ENCODE peak calls at places on chromosomes 2 and 18, in five cellular contexts. L is mammary epithelial cell, W is cardiac muscle cell, M is psoas muscle, N is upper lobe of right lung. G is an unnamed sample. For H3K36me3 and H3K4me1, the result is how much of the 10 kb centered on the place peaks cover.

GRCh38 chr18:62829936-62830335 is 114.6 kb downstream of the PHLPP1 start:
- DNase-seq in L (no peak), W (no peak), M (no peak), N (no peak), G (no peak)

GRCh38 chr2:102843759-102844443 is 82.1 kb downstream of the TMEM182 start:
- DNase-seq in L (no peak), W (no peak), M (no peak), N (no peak), G (no peak)

GRCh38 chr2:46848446-46848845 is 67.2 kb downstream of the MCFD2 start:
- DNase-seq in L (no peak), W (no peak), M (peak), N (no peak), G (no peak)

GRCh38 chr2:176682278-176682677 is 413.0 kb downstream of the MTX2 start:
- DNase-seq in L (no peak), W (peak), M (no peak), N (no peak), G (no peak)

GRCh38 chr18:3688682-3689081 is 238.7 kb downstream of the TGIF1 start:
- DNase-seq in L (peak), W (peak), M (no peak), N (no peak), G (no peak)

GRCh38 chr2:231707625-231708049 is 688 bp upstream of the PTMA start:
- DNase-seq in L (peak), W (peak), M (no peak), N (no peak), G (no peak)

GRCh38 chr18:58454406-58455061 is 174.4 kb downstream of the ALPK2 start:
- DNase-seq in L (peak), W (no peak), M (no peak), N (no peak), G (no peak)

GRCh38 chr2:1572638-1573037 is 159.4 kb downstream of the TPO start:
- DNase-seq in L (no peak), W (peak), M (peak), N (peak), G (no peak)

GRCh38 chr2:188369365-188369764 is 77.7 kb downstream of the GULP1 start:
- DNase-seq in L (peak), W (peak), M (no peak), N (no peak), G (peak)

GRCh38 chr2:237427807-237428506 is 14.0 kb upstream of the COL6A3 start:
- DNase-seq in L (peak), W (no peak), M (no peak), N (no peak), G (no peak)

GRCh38 chr2:172106128-172106961 is 3.6 kb upstream of the DLX2 start:
- DNase-seq in L (no peak), W (peak), M (no peak), N (no peak), G (peak)

GRCh38 chr2:20151116-20151571 is 73.8 kb downstream of the SDC1 start:
- DNase-seq in L (no peak), W (no peak), M (no peak), N (no peak), G (no peak)

GRCh38 chr2:121530210-121530562 is 494 bp upstream of the RNU4ATAC start:
- DNase-seq in L (peak), W (peak), M (peak), N (peak), G (no peak)

GRCh38 chr18:47262397-47263196 is 11.1 kb upstream of the SKOR2 start:
- DNase-seq in L (no peak), W (no peak), M (no peak), N (no peak), G (no peak)

GRCh38 chr2:221629478-221629877 is 57.4 kb upstream of the EPHA4 start:
- DNase-seq in L (peak), W (no peak), M (no peak), N (no peak), G (no peak)

GRCh38 chr2:12046641-12047040 is 300.2 kb downstream of the LPIN1 start:
- DNase-seq in L (peak), W (peak), M (no peak), N (no peak), G (no peak)

GRCh38 chr2:54657664-54658083 is 65.8 kb upstream of the EML6 start:
- DNase-seq in L (no peak), W (peak), M (peak), N (no peak), G (peak)

GRCh38 chr18:8793445-8794132 is 88.2 kb downstream of the MTCL1 start:
- DNase-seq in L (no peak), W (no peak), M (no peak), N (no peak), G (peak)

GRCh38 chr2:63716146-63716545 is 125.5 kb upstream of the UGP2 start:
- DNase-seq in L (no peak), W (no peak), M (no peak), N (no peak), G (peak)

GRCh38 chr2:17300141-17300540 is 218.1 kb downstream of the RAD51AP2 start:
- DNase-seq in L (peak), W (peak), M (no peak), N (no peak), G (no peak)

GRCh38 chr2:3670376-3670775 is 12.4 kb downstream of the ALLC start:
- DNase-seq in L (no peak), W (no peak), M (no peak), N (peak), G (no peak)

GRCh38 chr2:240856151-240856980 is 12.3 kb upstream of the AGXT start:
- DNase-seq in L (no peak), W (no peak), M (no peak), N (no peak), G (no peak)

GRCh38 chr18:72849671-72850070 is 18.1 kb downstream of the NETO1 start:
- DNase-seq in L (peak), W (no peak), M (no peak), N (no peak), G (no peak)

GRCh38 chr2:170215019-170215418 is 37.1 kb downstream of the MYO3B start:
- DNase-seq in L (no peak), W (no peak), M (no peak), N (no peak), G (no peak)

DNA sequence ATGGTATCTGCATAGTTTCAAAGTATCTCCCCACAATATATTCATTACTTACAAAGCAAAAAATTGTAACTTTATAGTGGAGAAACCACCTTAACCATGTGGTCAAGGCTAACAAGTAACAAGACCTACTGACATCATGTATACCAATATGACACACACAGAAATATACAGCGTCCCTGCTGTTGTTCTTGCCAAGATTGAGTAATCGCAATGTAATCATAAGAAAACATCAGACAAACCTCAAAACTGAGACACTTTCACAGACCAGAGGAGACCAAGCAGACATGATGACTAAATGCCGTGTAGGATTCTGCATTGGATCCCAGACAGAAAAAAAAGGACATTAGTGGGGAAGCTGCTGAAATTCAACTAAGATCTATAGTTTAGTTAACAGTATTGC is 123.0 kb downstream of the ACAA2 start:
- DNase-seq in L (peak), W (peak), M (no peak), N (no peak), G (no peak)
- H3K4me3 ChIP-seq in L (no peak), W (no peak), M (no peak), N (no peak), G (no peak)

DNA sequence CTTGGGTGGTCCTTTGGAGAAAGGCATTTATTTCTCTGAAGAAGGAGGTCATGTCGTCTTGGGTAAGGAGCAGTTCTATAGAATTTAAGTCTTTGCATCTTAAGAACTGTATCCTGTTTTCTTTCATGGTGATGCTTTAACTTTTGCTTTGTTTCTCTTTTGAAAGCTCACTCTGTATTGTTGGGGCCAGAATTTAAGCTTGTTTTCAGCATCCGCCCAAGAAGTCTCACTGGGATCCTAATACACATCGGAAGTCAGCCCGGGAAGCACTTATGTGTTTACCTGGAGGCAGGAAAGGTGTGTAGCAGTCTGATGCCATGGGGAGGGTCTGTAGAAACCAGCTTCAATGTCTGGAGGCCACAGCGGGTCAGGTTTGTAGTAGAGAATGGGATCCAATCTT is 64.7 kb upstream of the TTC39C start:
- DNase-seq in L (no peak), W (no peak), M (no peak), N (no peak), G (no peak)
- H3K36me3 ChIP-seq in L (half or more), W (under half), M (under half), N (under half), G (under half)

DNA sequence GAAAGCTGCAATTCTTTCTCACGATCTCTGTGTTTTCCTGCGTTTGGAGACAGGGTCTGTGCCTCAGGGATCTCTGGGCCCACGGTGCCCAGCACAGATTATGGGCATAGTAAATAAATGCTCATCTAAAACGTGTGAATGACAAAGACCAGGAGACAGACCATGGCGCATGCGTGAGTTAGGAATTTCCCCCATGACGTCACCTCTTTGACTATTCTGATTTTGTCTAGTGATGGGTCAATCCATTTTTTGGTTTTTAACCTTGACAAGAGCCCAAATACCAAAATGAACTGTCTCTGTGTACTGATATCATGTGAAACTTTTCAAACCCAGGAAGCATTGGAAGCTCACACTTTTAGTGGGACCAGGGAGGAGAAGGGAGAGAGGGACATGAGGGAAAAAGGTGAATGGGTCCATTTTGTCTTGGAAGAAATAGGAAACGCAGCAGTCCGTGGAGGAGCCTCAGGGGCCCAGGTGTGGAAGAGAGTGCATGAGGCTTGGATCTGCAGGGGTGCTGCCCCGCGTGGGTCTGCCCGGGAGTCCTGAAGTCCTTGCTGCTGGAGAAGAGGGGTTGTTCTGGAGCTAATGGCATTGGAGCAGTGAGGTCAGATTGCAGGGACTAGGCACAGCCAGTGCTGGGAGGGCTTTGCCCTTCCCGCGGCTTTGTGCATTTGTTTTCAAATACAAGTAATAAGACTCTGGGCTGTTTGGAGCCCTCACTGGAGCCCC is 172.2 kb downstream of the ASB1 start:
- DNase-seq in L (no peak), W (no peak), M (no peak), N (no peak), G (no peak)
- H3K4me1 ChIP-seq in L (under half), W (under half), M (under half), N (under half), G (under half)

GRCh38 chr2:174633621-174633927 is 36.0 kb upstream of the WIPF1 start:
- DNase-seq in L (no peak), W (peak), M (no peak), N (no peak), G (no peak)
- H3K4me3 ChIP-seq in L (no peak), W (no peak), M (peak), N (peak), G (peak)

GRCh38 chr2:201127128-201127521 is 11.2 kb downstream of the CFLAR start:
- DNase-seq in L (no peak), W (no peak), M (no peak), N (no peak), G (peak)
- H3K36me3 ChIP-seq in L (under half), W (under half), M (under half), N (under half), G (under half)

G was measured in small intestine.